ENCODE peak calls at places on chromosome X, in eight cellular contexts. Q is mammary epithelial cell; V is CD4-positive, alpha-beta T cell; M is stomach; X is suprapubic skin; H is neuronal stem cell; F is CD8-positive, alpha-beta memory T cell; I is SJSA1. J is an unnamed sample.

GRCh38 chrX:104863466-104863865 is 297.5 kb downstream of the IL1RAPL2 start:
- DNase-seq in Q (no peak), V (no peak), M (no peak), X (no peak), H (no peak), F (no peak), I (no peak), J (no peak)

GRCh38 chrX:2552621-2553297 is 52.0 kb upstream of the DHRSX start:
- DNase-seq in Q (peak; percentile 8), V (no peak), M (no peak), X (no peak), H (no peak), F (no peak), I (peak; percentile 89), J (no peak)

GRCh38 chrX:149040873-149041535 is 464.1 kb downstream of the IDS start:
- DNase-seq in Q (peak; percentile 35), V (no peak), M (no peak), X (no peak), H (no peak), F (no peak), I (no peak), J (no peak)

GRCh38 chrX:40473460-40474204 is 107.1 kb upstream of the ATP6AP2 start:
- DNase-seq in Q (no peak), V (no peak), M (no peak), X (no peak), H (no peak), F (no peak), I (no peak), J (no peak)

GRCh38 chrX:105299286-105299685 is 78.8 kb upstream of the TEX13A start:
- DNase-seq in Q (no peak), V (no peak), M (no peak), X (no peak), H (no peak), F (no peak), I (no peak), J (no peak)

GRCh38 chrX:93242897-93243296 is 430.5 kb downstream of the NAP1L3 start:
- DNase-seq in Q (no peak), V (no peak), M (no peak), X (no peak), H (no peak), F (no peak), I (no peak), J (no peak)

GRCh38 chrX:85109235-85109634 is 105.6 kb downstream of the APOOL start:
- DNase-seq in Q (no peak), V (no peak), M (no peak), X (no peak), H (no peak), F (no peak), I (no peak), J (no peak)

GRCh38 chrX:101230636-101231035 is 11.1 kb downstream of the DRP2 start:
- DNase-seq in Q (peak; percentile 14), V (no peak), M (no peak), X (no peak), H (no peak), F (no peak), I (no peak), J (no peak)

GRCh38 chrX:25427873-25428555 is 412.2 kb upstream of the ARX start:
- DNase-seq in Q (no peak), V (no peak), M (no peak), X (no peak), H (no peak), F (no peak), I (no peak), J (no peak)

GRCh38 chrX:148661035-148661434 is 160.6 kb downstream of the AFF2 start:
- DNase-seq in Q (peak; percentile 20), V (no peak), M (no peak), X (no peak), H (no peak), F (no peak), I (no peak), J (no peak)

GRCh38 chrX:50168305-50168704 is 32.5 kb downstream of the AKAP4 start:
- DNase-seq in Q (no peak), V (no peak), M (no peak), X (no peak), H (no peak), F (no peak), I (no peak), J (no peak)

GRCh38 chrX:91434351-91435168 is at the start of gene PABPC5:
- DNase-seq in Q (peak; percentile 0), V (no peak), M (peak; percentile 34), X (peak; percentile 89), H (peak; percentile 53), F (no peak), I (peak; percentile 67), J (peak; percentile 68)

GRCh38 chrX:46408553-46409407 is 136.4 kb downstream of the ZNF674 start:
- DNase-seq in Q (peak; percentile 39), V (peak; percentile 52), M (peak; percentile 76), X (peak; percentile 79), H (peak; percentile 47), F (peak; percentile 39), I (peak; percentile 30), J (no peak)

GRCh38 chrX:4708970-4709760 is 995.7 kb upstream of the PRKX start:
- DNase-seq in Q (no peak), V (no peak), M (peak; percentile 36), X (no peak), H (no peak), F (no peak), I (no peak), J (no peak)
- H3K27ac ChIP-seq in Q (peak overlapping the region; percentile 81), V (no peak overlapping the region), M (no peak overlapping the region), X (no peak overlapping the region), H (no peak overlapping the region), F (no peak overlapping the region), I (no peak overlapping the region), J (no peak overlapping the region)

GRCh38 chrX:112688242-112688641 is 8.5 kb upstream of the LHFPL1 start:
- DNase-seq in Q (no peak), V (no peak), M (no peak), X (no peak), H (no peak), F (no peak), I (no peak), J (no peak)
- H3K27ac ChIP-seq in Q (no peak overlapping the region), V (no peak overlapping the region), M (no peak overlapping the region), X (no peak overlapping the region), H (no peak overlapping the region), F (no peak overlapping the region), I (no peak overlapping the region), J (no peak overlapping the region)

GRCh38 chrX:71118985-71119535 is 664 bp downstream of the MED12 start:
- DNase-seq in Q (no peak), V (no peak), M (no peak), X (no peak), H (no peak), F (no peak), I (no peak), J (no peak)
- H3K27ac ChIP-seq in Q (no peak overlapping the region), V (no peak overlapping the region), M (no peak overlapping the region), X (peak overlapping the region; percentile 80), H (no peak overlapping the region), F (peak overlapping the region; percentile 61), I (no peak overlapping the region), J (no peak overlapping the region)

GRCh38 chrX:107627792-107628661 is at the start of gene PRPS1:
- DNase-seq in Q (peak; percentile 90), V (peak; percentile 78), M (peak; percentile 90), X (peak; percentile 94), H (peak; percentile 85), F (peak; percentile 87), I (peak; percentile 89), J (peak; percentile 52)

GRCh38 chrX:107632291-107632690 is 4.0 kb downstream of the PRPS1 start:
- DNase-seq in Q (no peak), V (no peak), M (no peak), X (no peak), H (no peak), F (no peak), I (no peak), J (no peak)

GRCh38 chrX:107628662-107629532 is 587 bp downstream of the PRPS1 start:
- DNase-seq in Q (peak; percentile 37), V (peak; percentile 16), M (no peak), X (no peak), H (no peak), F (peak; percentile 60), I (peak; percentile 7), J (no peak)

GRCh38 chrX:107629533-107629909 is 1.2 kb downstream of the PRPS1 start:
- DNase-seq in Q (peak; percentile 9), V (no peak), M (no peak), X (no peak), H (no peak), F (no peak), I (peak; percentile 12), J (no peak)

GRCh38 chrX:107630031-107630689 is 1.9 kb downstream of the PRPS1 start:
- DNase-seq in Q (no peak), V (no peak), M (no peak), X (no peak), H (no peak), F (no peak), I (no peak), J (no peak)
- H3K27ac ChIP-seq in Q (no peak overlapping the region), V (no peak overlapping the region), M (no peak overlapping the region), X (no peak overlapping the region), H (no peak overlapping the region), F (no peak overlapping the region), I (no peak overlapping the region), J (no peak overlapping the region)